ENCODE peak calls at places on chromosomes 5 and 9, in seven cellular contexts. E, Q, D, N, H, O and K are unnamed samples.
A peak's percentile ranks its signal among the peaks of the same experiment; 100 is the strongest.

GRCh38 chr5:92017786-92018185 is 634.7 kb upstream of the ARRDC3 start:
- DNase-seq in D (no peak), H (no peak), Q (peak; percentile 65), O (no peak), N (no peak), E (no peak), K (no peak)

GRCh38 chr9:92406506-92406905 is 2.1 kb upstream of the OGN start:
- DNase-seq in O (no peak), E (peak; percentile 6), D (peak; percentile 62), H (peak; percentile 52), Q (no peak), N (no peak), K (no peak)

GRCh38 chr5:154620406-154620805 is 134.8 kb upstream of the LARP1 start:
- DNase-seq in H (no peak), D (no peak), O (no peak), E (no peak), N (no peak), Q (no peak), K (no peak)

GRCh38 chr9:131578778-131579504 is 33.6 kb downstream of the PRRT1B start:
- DNase-seq in Q (no peak), O (no peak), H (no peak), E (peak; percentile 31), N (no peak), D (peak; percentile 78), K (no peak)

GRCh38 chr5:103258957-103259704 is 568 bp downstream of the MACIR start:
- DNase-seq in O (peak; percentile 53), N (peak; percentile 41), E (peak; percentile 47), D (peak; percentile 74), H (peak; percentile 66), Q (no peak), K (peak; percentile 70)

GRCh38 chr5:1667648-1668140 is 131.9 kb downstream of the MRPL36 start:
- DNase-seq in E (no peak), O (no peak), D (no peak), Q (no peak), N (no peak), H (no peak), K (no peak)

GRCh38 chr9:117779760-117780159 is 75.6 kb downstream of the TLR4 start:
- DNase-seq in D (no peak), H (no peak), E (no peak), N (no peak), O (no peak), Q (no peak), K (no peak)

GRCh38 chr5:151451626-151452520 is 4.5 kb downstream of the SLC36A1 start:
- DNase-seq in Q (no peak), H (peak; percentile 28), E (no peak), N (no peak), D (no peak), O (no peak), K (no peak)

GRCh38 chr5:88792144-88792840 is 90.7 kb downstream of the MEF2C start:
- DNase-seq in O (no peak), N (no peak), H (no peak), D (no peak), Q (no peak), E (no peak), K (no peak)

GRCh38 chr5:16952968-16953671 is 17.0 kb upstream of the MYO10 start:
- DNase-seq in D (no peak), N (no peak), Q (no peak), E (no peak), O (no peak), H (peak; percentile 83), K (no peak)

GRCh38 chr9:121645853-121646807 is 5.3 kb upstream of the DAB2IP start:
- DNase-seq in D (no peak), Q (no peak), O (no peak), H (no peak), N (no peak), E (no peak), K (no peak)

GRCh38 chr5:1542755-1543154 is 19.0 kb upstream of the LPCAT1 start:
- DNase-seq in Q (peak; percentile 79), D (no peak), H (peak; percentile 79), N (peak; percentile 40), O (no peak), E (no peak), K (no peak)

GRCh38 chr5:132714456-132715307 is 22.7 kb downstream of the KIF3A start:
- DNase-seq in D (no peak), H (peak; percentile 7), N (no peak), O (no peak), E (no peak), Q (no peak), K (peak; percentile 17)

GRCh38 chr5:154202379-154203260 is 12.1 kb downstream of the GALNT10 start:
- DNase-seq in E (peak; percentile 11), O (no peak), D (no peak), N (no peak), H (no peak), Q (no peak), K (no peak)

GRCh38 chr5:78360674-78361225 is 333 bp downstream of the SCAMP1 start:
- DNase-seq in O (no peak), D (peak; percentile 77), Q (no peak), E (peak; percentile 69), H (peak; percentile 38), N (peak; percentile 35), K (peak; percentile 31)

GRCh38 chr9:101417389-101417788 is 18.2 kb downstream of the ALDOB start:
- DNase-seq in E (no peak), Q (no peak), N (no peak), O (no peak), H (peak; percentile 52), D (no peak), K (no peak)

GRCh38 chr9:101417977-101418376 is 17.6 kb downstream of the ALDOB start:
- DNase-seq in H (no peak), D (no peak), E (no peak), O (no peak), Q (no peak), N (no peak), K (no peak)

GRCh38 chr9:101419863-101420262 is 15.7 kb downstream of the ALDOB start:
- DNase-seq in Q (no peak), O (no peak), E (no peak), H (peak; percentile 27), D (no peak), N (no peak), K (no peak)

GRCh38 chr9:101418518-101419111 is 17.0 kb downstream of the ALDOB start:
- DNase-seq in D (no peak), Q (no peak), O (no peak), N (no peak), H (peak; percentile 40), E (no peak), K (no peak)

GRCh38 chr9:101421653-101422065 is 13.9 kb downstream of the ALDOB start:
- DNase-seq in O (no peak), E (no peak), H (peak; percentile 55), N (no peak), D (no peak), Q (no peak), K (no peak)
- H3K4me1 ChIP-seq in O (no peaks in the 10 kb centered on the region), E (no peaks in the 10 kb centered on the region), H (no peaks in the 10 kb centered on the region), N (no peaks in the 10 kb centered on the region), D (no peaks in the 10 kb centered on the region), Q (no peaks in the 10 kb centered on the region), K (peaks cover 15% of the 10 kb centered on the region)

DNA sequence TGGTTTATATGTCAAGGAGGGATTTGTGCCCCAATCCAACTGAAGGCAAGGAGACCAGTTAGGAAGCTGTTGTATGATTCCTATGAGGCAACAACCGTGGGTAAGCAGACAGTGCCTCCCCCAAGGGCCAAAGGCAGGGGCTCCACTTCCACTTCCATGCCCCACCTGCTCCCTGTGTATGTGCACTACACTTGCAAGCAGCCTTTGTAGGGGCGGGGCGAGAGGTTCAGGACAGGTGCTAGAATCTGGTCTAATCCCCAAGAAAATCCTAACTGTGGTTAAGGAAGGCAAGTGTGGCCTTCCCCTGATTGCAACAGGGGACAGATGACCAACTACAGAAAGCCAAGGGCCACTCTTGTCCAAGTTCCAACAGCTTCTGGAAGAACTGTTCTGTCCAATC is 41.7 kb downstream of the B4GALT1 start:
- DNase-seq in Q (no peak), N (no peak), H (no peak), O (no peak), D (no peak), E (no peak), K (no peak)
- H3K4me3 ChIP-seq in Q (no peak overlapping the region), N (no peak overlapping the region), H (no peak overlapping the region), O (no peak overlapping the region), D (no peak overlapping the region), E (no peak overlapping the region), K (no peak overlapping the region)

GRCh38 chr9:17905356-17906203 is 326.7 kb downstream of the SH3GL2 start:
- DNase-seq in E (no peak), H (no peak), N (peak; percentile 21), O (no peak), D (no peak), Q (no peak), K (peak; percentile 6)
- H3K27ac ChIP-seq in E (no peak overlapping the region), H (no peak overlapping the region), N (no peak overlapping the region), O (no peak overlapping the region), D (no peak overlapping the region), Q (no peak overlapping the region), K (no peak overlapping the region)

DNA sequence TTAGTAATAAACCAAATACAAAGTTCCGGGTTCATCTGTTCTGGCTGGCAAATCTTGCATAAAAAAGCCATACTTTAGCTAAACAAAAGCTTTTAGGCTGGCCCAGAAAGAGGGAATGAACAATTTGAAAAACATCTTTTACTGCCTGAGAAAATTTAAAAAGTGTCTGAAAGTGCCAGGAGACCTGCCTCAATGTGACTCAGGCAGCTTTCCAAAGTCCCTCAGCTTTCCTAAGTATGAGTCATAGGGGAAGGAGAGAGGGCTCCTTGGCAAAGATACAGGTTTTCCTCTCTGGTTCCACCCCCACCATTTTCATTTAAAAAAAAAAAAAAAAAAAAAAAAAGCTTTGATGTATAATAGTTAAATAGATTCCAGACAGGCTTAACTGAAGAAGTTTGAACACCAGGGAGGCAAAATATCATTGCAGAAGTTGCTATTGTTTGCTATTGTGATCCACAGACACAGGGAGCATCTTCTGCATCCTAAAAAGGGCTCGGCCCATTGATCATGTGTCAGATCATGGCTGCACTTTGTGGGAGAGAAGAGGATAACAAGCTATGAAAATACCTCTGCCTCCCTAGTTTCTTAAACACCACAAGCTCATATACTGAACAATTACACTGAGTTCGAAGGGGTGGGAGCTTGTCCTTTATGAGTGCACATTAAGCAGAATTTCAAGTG is 71.5 kb downstream of the MRPS27 start:
- DNase-seq in D (no peak), H (peak; percentile 42), O (no peak), N (peak; percentile 71), E (no peak), Q (peak; percentile 71), K (peak; percentile 15)
- H3K4me1 ChIP-seq in D (no peaks in the 10 kb centered on the region), H (no peaks in the 10 kb centered on the region), O (peaks cover 29% of the 10 kb centered on the region), N (peaks cover 8% of the 10 kb centered on the region), E (peaks cover 7% of the 10 kb centered on the region), Q (peaks cover 55% of the 10 kb centered on the region), K (peaks cover 57% of the 10 kb centered on the region)